ENCODE peak calls at places on chromosomes 6 and 20, in four cellular contexts. One of them, this sample, is unnamed.

GRCh38 chr6:28709478-28710349 is 184.0 kb downstream of the GPX5 start:
- DNase-seq in cardiac fibroblast: no peak
- DNase-seq in psoas muscle: no peak
- DNase-seq in AG04450: no peak
- DNase-seq in this sample: no peak

GRCh38 chr6:21595265-21595950 is 1.9 kb downstream of the SOX4 start:
- DNase-seq in cardiac fibroblast: peak
- DNase-seq in psoas muscle: peak
- DNase-seq in AG04450: no peak
- DNase-seq in this sample: no peak

GRCh38 chr20:38878798-38879197 is 47.4 kb upstream of the FAM83D start:
- DNase-seq in cardiac fibroblast: peak
- DNase-seq in psoas muscle: no peak
- DNase-seq in AG04450: no peak
- DNase-seq in this sample: no peak

GRCh38 chr6:53741417-53741816 is 53.4 kb upstream of the LRRC1 start:
- DNase-seq in cardiac fibroblast: no peak
- DNase-seq in psoas muscle: no peak
- DNase-seq in AG04450: no peak
- DNase-seq in this sample: no peak

GRCh38 chr6:21885532-21886089 is 292.1 kb downstream of the SOX4 start:
- DNase-seq in cardiac fibroblast: peak
- DNase-seq in psoas muscle: peak
- DNase-seq in AG04450: peak
- DNase-seq in this sample: peak

GRCh38 chr20:61705909-61706308 is 359.8 kb downstream of the TAF4 start:
- DNase-seq in cardiac fibroblast: no peak
- DNase-seq in psoas muscle: no peak
- DNase-seq in AG04450: no peak
- DNase-seq in this sample: no peak

GRCh38 chr6:31145386-31145785 is 6.5 kb upstream of the PSORS1C2 start:
- DNase-seq in cardiac fibroblast: no peak
- DNase-seq in psoas muscle: peak
- DNase-seq in AG04450: no peak
- DNase-seq in this sample: no peak

GRCh38 chr20:57030611-57031600 is 235.5 kb downstream of the BMP7 start:
- DNase-seq in cardiac fibroblast: peak
- DNase-seq in psoas muscle: no peak
- DNase-seq in AG04450: no peak
- DNase-seq in this sample: peak

GRCh38 chr20:56442381-56443365 is 25.8 kb upstream of the RTF2 start:
- DNase-seq in cardiac fibroblast: peak
- DNase-seq in psoas muscle: no peak
- DNase-seq in AG04450: no peak
- DNase-seq in this sample: no peak

GRCh38 chr6:140731741-140732140 is 1357.3 kb upstream of the CITED2 start:
- DNase-seq in cardiac fibroblast: peak
- DNase-seq in psoas muscle: no peak
- DNase-seq in AG04450: no peak
- DNase-seq in this sample: no peak

GRCh38 chr6:154721460-154721859 is 11.8 kb upstream of the SCAF8 start:
- DNase-seq in cardiac fibroblast: peak
- DNase-seq in psoas muscle: no peak
- DNase-seq in AG04450: peak
- DNase-seq in this sample: no peak

GRCh38 chr6:152453421-152453820 is 183.7 kb downstream of the SYNE1 start:
- DNase-seq in cardiac fibroblast: no peak
- DNase-seq in psoas muscle: no peak
- DNase-seq in AG04450: no peak
- DNase-seq in this sample: no peak

GRCh38 chr6:113903666-113904330 is 46.7 kb downstream of the MARCKS start:
- DNase-seq in cardiac fibroblast: peak
- DNase-seq in psoas muscle: no peak
- DNase-seq in AG04450: no peak
- DNase-seq in this sample: no peak

GRCh38 chr6:17442196-17442595 is 48.8 kb downstream of the CAP2 start:
- DNase-seq in cardiac fibroblast: no peak
- DNase-seq in psoas muscle: no peak
- DNase-seq in AG04450: no peak
- DNase-seq in this sample: no peak

GRCh38 chr6:43771858-43772570 is 2.0 kb downstream of the VEGFA start:
- DNase-seq in cardiac fibroblast: peak
- DNase-seq in psoas muscle: peak
- DNase-seq in AG04450: no peak
- DNase-seq in this sample: no peak

GRCh38 chr6:1827984-1828793 is 218.5 kb downstream of the FOXC1 start:
- DNase-seq in cardiac fibroblast: no peak
- DNase-seq in psoas muscle: no peak
- DNase-seq in AG04450: no peak
- DNase-seq in this sample: no peak

GRCh38 chr6:11198663-11199603 is 33.5 kb downstream of the NEDD9 start:
- DNase-seq in cardiac fibroblast: no peak
- DNase-seq in psoas muscle: no peak
- DNase-seq in AG04450: no peak
- DNase-seq in this sample: no peak

GRCh38 chr20:50267041-50267865 is 76.6 kb downstream of the CEBPB start:
- DNase-seq in cardiac fibroblast: peak
- DNase-seq in psoas muscle: peak
- DNase-seq in AG04450: no peak
- DNase-seq in this sample: no peak
- TF ChIP-seq CTCF in cardiac fibroblast: no peak
- TF ChIP-seq CTCF in psoas muscle: no peak
- TF ChIP-seq CTCF in AG04450: no peak
- TF ChIP-seq CTCF in this sample: no peak

GRCh38 chr6:39313526-39314272 is 520 bp downstream of the KCNK17 start:
- DNase-seq in cardiac fibroblast: no peak
- DNase-seq in psoas muscle: no peak
- DNase-seq in AG04450: no peak
- DNase-seq in this sample: no peak
- H3K4me3 ChIP-seq in cardiac fibroblast: no peak
- H3K4me3 ChIP-seq in psoas muscle: peak
- H3K4me3 ChIP-seq in AG04450: no peak
- H3K4me3 ChIP-seq in this sample: no peak

GRCh38 chr6:169891846-169892245 is 140.4 kb downstream of the ERMARD start:
- DNase-seq in cardiac fibroblast: no peak
- DNase-seq in psoas muscle: no peak
- DNase-seq in AG04450: no peak
- DNase-seq in this sample: no peak

GRCh38 chr6:169890049-169890448 is 138.6 kb downstream of the ERMARD start:
- DNase-seq in cardiac fibroblast: no peak
- DNase-seq in psoas muscle: no peak
- DNase-seq in AG04450: no peak
- DNase-seq in this sample: no peak

GRCh38 chr6:169890901-169891300 is 139.5 kb downstream of the ERMARD start:
- DNase-seq in cardiac fibroblast: no peak
- DNase-seq in psoas muscle: no peak
- DNase-seq in AG04450: no peak
- DNase-seq in this sample: no peak

GRCh38 chr6:169893624-169894023 is 142.2 kb downstream of the ERMARD start:
- DNase-seq in cardiac fibroblast: no peak
- DNase-seq in psoas muscle: no peak
- DNase-seq in AG04450: no peak
- DNase-seq in this sample: no peak

GRCh38 chr6:169891421-169891820 is 140.0 kb downstream of the ERMARD start:
- DNase-seq in cardiac fibroblast: no peak
- DNase-seq in psoas muscle: no peak
- DNase-seq in AG04450: no peak
- DNase-seq in this sample: no peak
- TF ChIP-seq CTCF in cardiac fibroblast: no peak
- TF ChIP-seq CTCF in psoas muscle: no peak
- TF ChIP-seq CTCF in AG04450: no peak
- TF ChIP-seq CTCF in this sample: no peak

DNA sequence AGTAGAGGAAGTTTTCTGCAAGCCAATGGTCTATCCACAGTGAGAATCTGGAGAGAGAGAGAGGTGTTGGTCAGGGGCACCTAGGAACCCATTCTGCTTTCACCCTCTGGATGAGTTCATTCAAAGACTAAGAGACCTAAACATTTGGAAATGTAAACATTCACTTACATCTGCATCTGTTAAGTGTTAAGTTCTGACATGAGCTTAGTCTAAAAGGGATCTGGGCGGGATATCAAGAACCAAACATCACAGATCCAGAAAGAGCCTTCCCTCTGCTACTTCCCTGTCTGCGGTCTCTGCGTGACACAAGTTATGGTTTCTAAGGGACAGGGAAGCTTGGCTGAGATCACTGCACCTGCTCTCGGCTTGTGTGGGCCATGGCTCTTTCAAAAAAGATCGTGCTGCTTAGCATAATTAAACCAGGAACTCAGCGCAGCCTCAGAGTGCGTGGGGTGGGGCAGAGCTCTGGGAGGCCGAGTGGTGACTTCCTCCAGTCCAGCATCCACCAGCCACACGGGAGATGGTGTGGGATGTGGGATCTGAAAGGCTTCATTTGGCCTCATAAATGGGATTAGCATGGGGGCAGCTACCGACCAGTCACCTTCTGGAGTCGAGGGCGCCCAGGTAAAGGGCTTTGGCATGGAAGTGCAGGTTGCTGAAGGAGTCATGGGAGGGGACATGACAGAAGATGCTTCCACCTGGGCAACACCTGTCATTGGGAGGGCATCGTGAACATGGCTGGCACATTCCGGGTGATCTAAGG is 16.6 kb upstream of the RAMACL start:
- DNase-seq in cardiac fibroblast: no peak
- DNase-seq in psoas muscle: no peak
- DNase-seq in AG04450: no peak
- DNase-seq in this sample: no peak
- H3K4me3 ChIP-seq in cardiac fibroblast: no peak
- H3K4me3 ChIP-seq in psoas muscle: no peak
- H3K4me3 ChIP-seq in AG04450: no peak
- H3K4me3 ChIP-seq in this sample: no peak

GRCh38 chr6:122289721-122290501 is 109.5 kb upstream of the HSF2 start:
- DNase-seq in cardiac fibroblast: peak
- DNase-seq in psoas muscle: no peak
- DNase-seq in AG04450: no peak
- DNase-seq in this sample: no peak
- TF ChIP-seq CTCF in cardiac fibroblast: no peak
- TF ChIP-seq CTCF in psoas muscle: peak
- TF ChIP-seq CTCF in AG04450: peak
- TF ChIP-seq CTCF in this sample: no peak

DNA sequence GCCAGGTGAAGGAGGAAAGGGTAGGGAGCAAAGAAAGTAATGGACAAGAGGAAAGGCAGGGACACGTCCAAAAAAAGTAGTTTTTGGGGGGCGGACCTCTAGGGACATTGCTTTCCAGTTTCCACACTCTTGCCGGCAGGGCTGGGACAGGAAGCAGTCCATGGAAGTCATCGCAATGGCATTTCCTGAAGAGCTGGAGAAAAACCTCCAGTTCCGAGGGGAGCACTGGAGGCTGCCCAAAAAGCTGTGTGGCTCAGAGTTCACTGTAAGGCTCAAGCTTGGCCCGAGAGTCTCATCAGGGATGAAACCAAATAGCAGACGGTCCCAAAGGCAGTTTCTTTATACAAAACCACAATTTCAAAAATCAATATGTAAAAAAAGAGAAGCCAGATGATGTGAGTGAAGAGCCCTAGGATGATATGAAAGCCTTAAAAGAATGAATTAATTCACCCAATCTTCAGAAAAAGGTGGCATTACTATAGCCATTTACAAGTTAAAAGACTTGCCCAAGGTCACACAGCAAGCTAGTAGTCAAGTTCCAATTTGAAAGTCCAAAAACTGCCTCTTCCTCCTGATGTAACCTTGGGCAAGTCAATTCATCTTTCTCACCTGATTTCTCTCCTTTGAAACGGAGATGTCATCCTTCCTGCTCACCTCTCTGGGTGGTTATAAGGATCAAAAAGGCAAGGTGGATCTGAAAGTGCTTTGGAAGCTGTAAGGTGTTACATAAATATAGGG is 9.2 kb downstream of the BCL2L1 start:
- DNase-seq in cardiac fibroblast: peak
- DNase-seq in psoas muscle: peak
- DNase-seq in AG04450: peak
- DNase-seq in this sample: peak
- H3K4me3 ChIP-seq in cardiac fibroblast: peak
- H3K4me3 ChIP-seq in psoas muscle: peak
- H3K4me3 ChIP-seq in AG04450: peak
- H3K4me3 ChIP-seq in this sample: peak